ENCODE peak calls at places on chromosomes 5 and 9, in eight cellular contexts. X is gastrocnemius medialis, S is heart left ventricle, A is IMR-90, I is K562, D is ovary, F is body of pancreas, Y is esophagus squamous epithelium. R is an unnamed sample.

GRCh38 chr5:7250609-7251008 is 145.3 kb upstream of the ADCY2 start:
- DNase-seq in S (no peak), F (no peak), Y (no peak), X (no peak), A (no peak), D (no peak), I (no peak), R (no peak)

GRCh38 chr9:34628656-34629491 is at the start of gene ARID3C:
- DNase-seq in Y (no peak), I (peak; percentile 56), A (no peak), F (peak; percentile 60), X (no peak), D (peak; percentile 56), S (no peak), R (no peak)

GRCh38 chr9:130918870-130919558 is 20.0 kb downstream of the FIBCD1 start:
- DNase-seq in Y (no peak), I (peak; percentile 70), A (no peak), F (no peak), S (no peak), X (no peak), D (no peak), R (no peak)

GRCh38 chr5:108637110-108637509 is 110.6 kb upstream of the FER start:
- DNase-seq in I (no peak), Y (no peak), X (no peak), F (no peak), S (no peak), A (peak; percentile 62), D (no peak), R (no peak)

GRCh38 chr5:108925073-108925472 is 177.4 kb downstream of the FER start:
- DNase-seq in F (no peak), X (no peak), Y (no peak), S (no peak), D (no peak), I (no peak), A (no peak), R (no peak)

GRCh38 chr9:117273612-117274011 is 141.2 kb downstream of the ASTN2 start:
- DNase-seq in A (no peak), D (no peak), I (no peak), S (no peak), Y (no peak), X (no peak), F (no peak), R (no peak)

GRCh38 chr5:82549263-82549662 is 271.1 kb upstream of the RPS23 start:
- DNase-seq in F (no peak), I (no peak), A (no peak), X (no peak), D (no peak), S (no peak), Y (no peak), R (no peak)

GRCh38 chr5:101532430-101532829 is 629.3 kb upstream of the ST8SIA4 start:
- DNase-seq in I (no peak), D (no peak), X (no peak), A (peak; percentile 1), Y (no peak), F (no peak), S (no peak), R (no peak)

GRCh38 chr9:36091028-36091953 is 45.2 kb upstream of the GLIPR2 start:
- DNase-seq in A (peak; percentile 96), S (no peak), D (no peak), I (no peak), X (no peak), Y (no peak), F (peak; percentile 70), R (peak; percentile 83)

GRCh38 chr5:96312383-96312782 is 120.7 kb downstream of the PCSK1 start:
- DNase-seq in S (no peak), Y (no peak), D (no peak), A (no peak), X (no peak), F (no peak), I (no peak), R (no peak)

GRCh38 chr5:124402144-124402581 is 344.3 kb downstream of the ZNF608 start:
- DNase-seq in A (peak; percentile 45), X (no peak), D (no peak), I (no peak), S (no peak), F (peak; percentile 36), Y (no peak), R (peak; percentile 37)

GRCh38 chr5:65326912-65327311 is 154.8 kb downstream of the ADAMTS6 start:
- DNase-seq in A (peak; percentile 69), X (no peak), Y (no peak), I (no peak), S (no peak), D (no peak), F (no peak), R (no peak)

GRCh38 chr9:133727876-133728441 is 10.2 kb downstream of the SARDH start:
- DNase-seq in Y (no peak), D (peak; percentile 25), A (no peak), S (no peak), X (no peak), F (peak; percentile 7), I (peak; percentile 50), R (no peak)

GRCh38 chr5:27015758-27016157 is 22.6 kb downstream of the CDH9 start:
- DNase-seq in X (no peak), Y (no peak), F (no peak), I (no peak), A (no peak), S (no peak), D (no peak), R (no peak)

GRCh38 chr5:57784106-57784505 is 301.5 kb upstream of the ACTBL2 start:
- DNase-seq in F (no peak), A (no peak), S (no peak), I (no peak), Y (no peak), D (no peak), X (no peak), R (peak; percentile 36)

GRCh38 chr5:123119334-123119986 is 30.4 kb downstream of the PRDM6 start:
- DNase-seq in S (no peak), A (peak; percentile 74), F (no peak), Y (no peak), X (no peak), I (peak; percentile 25), D (peak; percentile 61), R (no peak)

GRCh38 chr9:130939405-130939941 is 426 bp upstream of the FIBCD1 start:
- DNase-seq in S (no peak), Y (no peak), F (no peak), A (peak; percentile 11), D (no peak), X (no peak), I (no peak), R (no peak)

GRCh38 chr5:169650701-169651331 is 13.7 kb downstream of the DOCK2 start:
- DNase-seq in D (no peak), I (peak; percentile 46), X (no peak), A (peak; percentile 91), S (no peak), F (no peak), Y (no peak), R (peak; percentile 65)
- TF ChIP-seq POLR2A in D (no peak), I (no peak), X (no peak), A (no peak), S (no peak), F (no peak), Y (no peak), R (no peak)

GRCh38 chr9:18531127-18531526 is 57.2 kb downstream of the ADAMTSL1 start:
- DNase-seq in F (no peak), S (no peak), X (no peak), Y (no peak), I (no peak), D (no peak), A (peak; percentile 15), R (no peak)
- H3K4me1 ChIP-seq in F (no peaks in the 10 kb centered on the region), S (no peaks in the 10 kb centered on the region), X (no peaks in the 10 kb centered on the region), Y (no peaks in the 10 kb centered on the region), I (no peaks in the 10 kb centered on the region), D (no peaks in the 10 kb centered on the region), A (no peaks in the 10 kb centered on the region), R (no peaks in the 10 kb centered on the region)

GRCh38 chr5:34412769-34413168 is 243.4 kb upstream of the RAI14 start:
- DNase-seq in F (no peak), A (peak; percentile 65), Y (no peak), X (no peak), I (no peak), S (no peak), D (no peak), R (no peak)

GRCh38 chr5:34410411-34411139 is 245.6 kb upstream of the RAI14 start:
- DNase-seq in I (no peak), S (no peak), A (no peak), D (no peak), X (no peak), F (no peak), Y (no peak), R (no peak)

GRCh38 chr5:34409376-34409775 is 246.8 kb upstream of the RAI14 start:
- DNase-seq in Y (no peak), I (no peak), X (no peak), D (no peak), F (no peak), A (no peak), S (no peak), R (no peak)

GRCh38 chr5:34415559-34416198 is 240.4 kb upstream of the RAI14 start:
- DNase-seq in D (no peak), A (peak; percentile 63), Y (no peak), X (no peak), F (no peak), I (no peak), S (no peak), R (no peak)

DNA sequence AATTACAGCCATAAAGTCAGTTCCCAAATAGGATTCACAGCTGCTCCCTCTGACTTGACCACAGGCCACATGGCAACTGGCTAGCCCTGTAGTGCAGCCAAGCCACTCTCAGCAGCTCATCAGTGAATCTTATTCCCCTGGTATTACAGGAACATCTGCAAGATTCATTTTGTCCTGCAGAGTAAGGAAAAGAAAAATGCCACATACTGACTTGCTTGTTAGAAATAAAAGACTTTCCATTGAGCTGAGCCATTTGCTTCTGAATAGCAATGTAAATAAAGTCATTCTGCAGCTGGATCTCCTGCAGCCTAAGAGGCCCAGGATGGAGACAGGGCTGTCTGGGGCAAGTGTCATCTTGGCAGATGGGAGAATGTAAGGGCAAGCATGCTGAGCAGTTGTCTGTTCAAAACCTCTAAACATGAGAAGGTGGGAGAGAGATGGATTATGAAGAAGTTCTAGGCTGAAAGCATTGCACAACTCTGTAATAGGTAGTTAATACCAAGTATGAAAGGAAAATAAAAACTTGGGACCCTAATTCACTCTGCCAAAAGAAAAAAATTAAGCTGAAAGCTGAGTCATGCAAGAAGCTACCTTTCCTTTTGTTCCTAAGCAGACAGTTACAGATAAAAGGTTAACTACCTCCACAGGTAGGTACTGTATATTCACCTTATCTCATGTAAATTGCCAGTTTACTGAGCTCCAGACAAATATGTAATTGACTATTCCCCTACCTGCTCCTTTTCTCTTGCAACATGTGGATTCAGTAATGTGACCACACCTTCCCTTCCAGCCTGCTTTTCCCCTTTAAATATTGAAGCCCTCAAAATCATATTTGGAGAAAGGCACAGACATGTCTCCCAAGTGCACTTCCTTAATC is 244.4 kb upstream of the RAI14 start:
- DNase-seq in S (no peak), Y (no peak), I (no peak), F (no peak), X (no peak), D (no peak), A (peak; percentile 47), R (no peak)
- TF ChIP-seq POLR2A in S (no peak), Y (no peak), I (no peak), F (no peak), X (no peak), D (no peak), A (no peak), R (no peak)

DNA sequence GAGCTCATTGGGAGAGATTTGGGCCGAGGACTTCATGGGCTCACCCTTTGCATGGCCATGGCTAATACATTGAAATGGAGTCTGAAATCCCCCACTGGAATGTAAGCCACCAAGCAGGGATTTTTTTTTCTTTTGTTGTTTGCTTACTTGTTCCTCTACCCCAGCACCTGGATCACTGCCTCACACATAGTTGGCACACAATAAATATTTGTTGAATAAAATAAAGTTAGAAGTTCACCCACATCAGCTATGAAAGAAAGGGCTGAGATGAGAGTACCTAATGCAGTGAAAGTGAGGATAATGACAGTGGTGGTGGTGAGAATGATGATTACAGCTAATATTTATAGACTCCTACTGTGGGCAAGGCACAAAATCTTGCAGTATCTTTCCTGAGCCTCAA is 98.1 kb upstream of the ANXA1 start:
- DNase-seq in S (no peak), A (no peak), Y (no peak), F (no peak), X (no peak), I (no peak), D (no peak), R (no peak)
- H3K4me1 ChIP-seq in S (peaks cover 4% of the 10 kb centered on the region), A (no peaks in the 10 kb centered on the region), Y (no peaks in the 10 kb centered on the region), F (no peaks in the 10 kb centered on the region), X (peaks cover 12% of the 10 kb centered on the region), I (no peaks in the 10 kb centered on the region), D (peaks cover 2% of the 10 kb centered on the region), R (no peaks in the 10 kb centered on the region)